ENCODE peak calls at places on chromosomes 2 and 18, in four cellular contexts. R is HCT116, K is GM12891, P is H1. X is an unnamed sample.

GRCh38 chr2:203740741-203741363 is 34.4 kb downstream of the CD28 start:
- DNase-seq in R (no peak), K (no peak), P (no peak), X (no peak)

GRCh38 chr2:128732976-128733431 is 414.3 kb upstream of the HS6ST1 start:
- DNase-seq in R (no peak), K (no peak), P (no peak), X (no peak)

GRCh38 chr2:53877556-53877955 is 17.8 kb upstream of the GPR75 start:
- DNase-seq in R (no peak), K (no peak), P (no peak), X (no peak)

GRCh38 chr2:36963106-36963505 is 3.2 kb downstream of the STRN start:
- DNase-seq in R (no peak), K (no peak), P (no peak), X (no peak)

GRCh38 chr18:56565596-56566355 is 72.6 kb downstream of the TXNL1 start:
- DNase-seq in R (no peak), K (no peak), P (no peak), X (no peak)

GRCh38 chr2:189104926-189105325 is 74.6 kb downstream of the COL5A2 start:
- DNase-seq in R (no peak), K (no peak), P (no peak), X (no peak)

GRCh38 chr2:62938126-62938525 is 112.5 kb upstream of the OTX1 start:
- DNase-seq in R (no peak), K (no peak), P (no peak), X (no peak)

GRCh38 chr2:2940702-2941655 is 436.6 kb downstream of the EIPR1 start:
- DNase-seq in R (no peak), K (no peak), P (no peak), X (no peak)

GRCh38 chr2:86048888-86049287 is 56.8 kb downstream of the POLR1A start:
- DNase-seq in R (no peak), K (no peak), P (no peak), X (no peak)

GRCh38 chr2:156679820-156680219 is 243.6 kb downstream of the GPD2 start:
- DNase-seq in R (no peak), K (no peak), P (no peak), X (no peak)

GRCh38 chr2:231455222-231455621 is 9.1 kb downstream of the NCL start:
- DNase-seq in R (no peak), K (no peak), P (no peak), X (no peak)

GRCh38 chr2:45612265-45612664 is 1.2 kb upstream of the SRBD1 start:
- DNase-seq in R (no peak), K (no peak), P (no peak), X (no peak)

GRCh38 chr2:26631401-26631800 is 9.8 kb downstream of the CIB4 start:
- DNase-seq in R (no peak), K (no peak), P (no peak), X (no peak)

GRCh38 chr18:62625019-62625418 is 90.3 kb upstream of the PHLPP1 start:
- DNase-seq in R (no peak), K (no peak), P (no peak), X (no peak)

GRCh38 chr2:38603402-38604265 is 906 bp upstream of the HNRNPLL start:
- DNase-seq in R (peak; percentile 62), K (no peak), P (peak; percentile 68), X (peak; percentile 40)

GRCh38 chr18:79770501-79770815 is 27.3 kb upstream of the KCNG2 start:
- DNase-seq in R (no peak), K (no peak), P (no peak), X (no peak)

GRCh38 chr18:59744271-59744721 is 47.1 kb upstream of the CCBE1 start:
- DNase-seq in R (no peak), K (no peak), P (no peak), X (no peak)

GRCh38 chr2:31802711-31803110 is 208.1 kb downstream of the MEMO1 start:
- DNase-seq in R (no peak), K (no peak), P (no peak), X (no peak)

GRCh38 chr18:32167980-32168379 is 21.9 kb upstream of the MEP1B start:
- DNase-seq in R (no peak), K (no peak), P (no peak), X (no peak)

GRCh38 chr2:71224457-71224856 is 2.4 kb downstream of the PAIP2B start:
- DNase-seq in R (no peak), K (no peak), P (no peak), X (no peak)

GRCh38 chr2:141341444-141341843 is 789.4 kb downstream of the LRP1B start:
- DNase-seq in R (no peak), K (no peak), P (no peak), X (no peak)
- TF ChIP-seq POLR2AphosphoS5 in R (no peak), K (no peak), P (no peak), X (no peak)

DNA sequence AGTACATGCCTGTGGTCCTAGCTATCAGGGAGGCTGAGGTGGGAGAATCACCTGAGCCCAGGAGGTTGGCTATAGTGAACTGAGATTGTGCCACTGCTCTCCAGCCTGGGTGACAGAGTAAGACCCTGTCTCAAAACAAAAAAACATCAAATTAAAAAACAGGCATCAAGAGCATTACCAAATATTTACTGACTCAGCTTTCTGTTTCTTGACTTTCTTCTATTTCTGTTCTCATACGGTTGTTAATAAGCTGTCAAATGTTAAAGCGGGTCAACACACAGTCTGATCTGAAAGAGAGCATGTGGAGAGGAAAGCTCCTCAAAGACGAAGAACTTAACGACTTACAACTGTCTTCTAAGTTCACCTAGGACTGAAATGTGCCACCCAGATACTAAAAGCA is 59.0 kb downstream of the ITGB1BP1 start:
- DNase-seq in R (no peak), K (no peak), P (no peak), X (no peak)
- TF ChIP-seq POLR2AphosphoS5 in R (no peak), K (no peak), P (no peak), X (no peak)

GRCh38 chr2:240732184-240732583 is 40.5 kb downstream of the AQP12A start:
- DNase-seq in R (no peak), K (no peak), P (no peak), X (no peak)

GRCh38 chr2:240732911-240733622 is 41.4 kb downstream of the AQP12A start:
- DNase-seq in R (no peak), K (no peak), P (no peak), X (no peak)

GRCh38 chr2:240728827-240729226 is 37.2 kb downstream of the AQP12A start:
- DNase-seq in R (no peak), K (no peak), P (no peak), X (no peak)

GRCh38 chr2:240731327-240731626 is 39.6 kb downstream of the AQP12A start:
- DNase-seq in R (no peak), K (no peak), P (no peak), X (no peak)

GRCh38 chr2:240730506-240731326 is 39.0 kb downstream of the AQP12A start:
- DNase-seq in R (no peak), K (no peak), P (no peak), X (no peak)
- TF ChIP-seq POLR2AphosphoS5 in R (no peak), K (no peak), P (no peak), X (no peak)

DNA sequence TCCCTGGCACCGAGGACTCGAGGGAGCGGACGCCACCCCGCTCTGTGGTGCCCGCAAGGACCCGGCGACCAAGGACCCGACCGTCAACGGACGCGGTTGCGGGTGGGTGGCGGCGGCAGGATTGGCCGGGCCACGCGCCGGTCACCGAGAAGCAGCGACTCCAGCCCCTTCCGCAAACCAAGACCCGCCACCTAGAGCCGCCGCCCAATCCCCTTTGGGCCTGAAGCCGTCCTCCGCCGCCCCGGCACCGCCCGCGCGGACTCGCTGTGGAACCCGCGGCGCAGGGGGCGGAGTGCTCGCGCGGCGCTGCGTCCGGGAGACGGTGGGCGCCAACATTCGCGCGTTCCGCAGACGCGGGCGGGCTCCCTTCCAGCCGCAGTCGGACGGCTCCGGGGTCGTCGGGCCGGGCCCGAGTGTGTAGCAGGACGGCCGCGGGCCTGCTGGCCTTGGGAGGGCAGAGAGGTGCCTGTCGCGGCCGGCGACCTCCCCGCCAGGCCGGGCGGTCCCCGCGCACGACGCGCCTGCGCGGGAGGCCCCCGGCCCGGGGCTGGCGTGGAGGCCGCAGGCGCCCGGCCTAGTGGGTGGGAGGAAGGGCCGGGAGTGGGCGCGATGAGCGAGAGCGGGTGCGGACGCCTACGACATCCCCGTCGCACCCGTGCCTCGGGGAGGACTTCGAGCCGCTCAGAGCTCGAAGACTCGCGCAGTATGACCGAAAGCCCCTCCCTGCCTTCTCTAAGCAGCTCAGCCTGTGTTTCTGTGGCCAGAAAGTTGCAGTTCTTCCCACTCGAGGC is at the start of the genes FAM228B and PFN4:
- DNase-seq in R (peak; percentile 59), K (peak; percentile 82), P (no peak), X (peak; percentile 78)
- TF ChIP-seq POLR2AphosphoS5 in R (peak; percentile 81), K (peak; percentile 49), P (no peak), X (peak; percentile 71)

GRCh38 chr2:88628569-88628939 is 1.3 kb upstream of the EIF2AK3 start:
- DNase-seq in R (no peak), K (no peak), P (no peak), X (no peak)

GRCh38 chr2:88627856-88628568 is 748 bp upstream of the EIF2AK3 start:
- DNase-seq in R (peak; percentile 91), K (peak; percentile 21), P (peak; percentile 58), X (peak; percentile 31)

GRCh38 chr2:88624477-88624876 is 2.8 kb downstream of the EIF2AK3 start:
- DNase-seq in R (no peak), K (no peak), P (no peak), X (no peak)

GRCh38 chr2:88626171-88627054 is 851 bp downstream of the EIF2AK3 start:
- DNase-seq in R (no peak), K (peak; percentile 14), P (no peak), X (peak; percentile 30)

DNA sequence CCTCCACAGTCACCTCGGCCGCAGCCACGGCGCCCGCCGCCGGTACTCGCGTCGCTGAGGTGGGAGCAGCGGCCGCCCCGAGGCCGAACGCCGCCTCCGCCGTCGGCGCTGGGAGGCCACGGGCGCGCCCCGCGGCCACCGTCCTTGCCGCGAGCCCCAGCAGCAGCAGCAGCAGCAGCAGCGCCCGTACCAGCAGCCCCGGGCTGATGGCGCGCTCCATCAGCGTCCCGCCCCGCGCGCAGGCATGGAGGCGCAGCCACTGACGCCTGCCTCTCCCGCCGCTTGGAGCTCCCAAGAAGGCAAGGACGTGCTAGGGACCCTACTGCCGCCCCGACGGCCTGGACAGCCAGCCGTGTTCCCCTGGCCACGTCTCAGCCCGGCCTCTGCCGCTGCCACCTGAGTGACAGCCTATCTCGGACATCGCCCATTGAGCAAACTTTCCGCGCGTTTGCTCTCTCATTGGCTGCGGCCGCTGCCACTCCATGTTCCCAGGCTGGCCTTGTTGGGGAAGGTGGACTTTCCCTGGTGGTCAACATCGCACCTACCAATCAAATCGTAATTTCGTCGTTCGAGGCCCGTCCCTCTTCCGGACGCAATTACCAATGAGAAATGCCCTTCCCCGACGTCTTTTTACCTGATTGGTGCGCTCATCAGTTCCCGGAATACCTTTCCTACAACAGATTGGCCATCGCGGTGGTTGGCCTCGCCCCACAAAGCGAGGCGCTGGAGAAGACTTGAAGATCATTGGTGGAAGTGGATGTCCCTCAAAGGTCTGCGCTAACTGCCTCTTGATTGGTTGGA is at the start of gene EIF2AK3:
- DNase-seq in R (peak; percentile 100), K (peak; percentile 80), P (peak; percentile 99), X (peak; percentile 83)
- TF ChIP-seq POLR2AphosphoS5 in R (no peak), K (peak; percentile 74), P (peak; percentile 86), X (peak; percentile 75)

DNA sequence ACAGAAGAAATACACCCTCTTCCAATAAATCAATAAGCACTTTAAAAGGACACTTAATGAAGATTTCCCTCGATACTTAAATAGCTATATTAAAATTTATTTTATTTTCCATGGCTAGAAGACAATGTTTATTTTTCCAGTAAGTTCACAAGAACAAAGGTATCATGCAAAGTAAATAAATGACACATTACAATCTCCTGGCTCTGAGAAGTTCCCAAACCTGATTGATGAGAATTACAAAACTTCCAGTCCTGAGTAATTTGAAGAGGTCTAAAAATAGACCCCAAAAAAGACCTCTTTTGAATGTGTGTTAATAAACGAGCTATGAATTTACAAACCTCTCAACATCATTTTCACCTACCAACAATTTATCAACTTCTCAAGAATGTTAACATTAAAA is 1.5 kb upstream of the PEX13 start:
- DNase-seq in R (no peak), K (no peak), P (no peak), X (no peak)
- TF ChIP-seq POLR2AphosphoS5 in R (no peak), K (no peak), P (no peak), X (no peak)

GRCh38 chr2:56784046-56784445 is 600.3 kb downstream of the CCDC85A start:
- DNase-seq in R (no peak), K (no peak), P (no peak), X (no peak)
- TF ChIP-seq POLR2AphosphoS5 in R (no peak), K (no peak), P (no peak), X (no peak)

X was measured in GM12892.